ENCODE peak calls at places on chromosome 5, in ten cellular contexts. F is activated CD4-positive, alpha-beta memory T cell treated with anti-CD3 and anti-CD28 coated beads for 36 hours; E is epithelial cell of esophagus; J is NCI-H2107; A is ELR; L is psoas muscle; W is T-helper 1 cell; Z is activated gamma-delta T cell treated with Interleukin-2 at 50 U/mL for 16 hours; P is substantia nigra; S is astrocyte. D is an unnamed sample.

GRCh38 chr5:168612123-168612522 is 33.0 kb upstream of the PANK3 start:
- DNase-seq in F (no peak), E (peak), J (no peak), A (no peak), L (no peak), W (no peak), Z (no peak), P (no peak), S (peak), D (no peak)

GRCh38 chr5:756865-757345 is 27.6 kb downstream of the ZDHHC11B start:
- DNase-seq in F (no peak), E (no peak), J (no peak), A (no peak), L (peak), W (no peak), Z (no peak), P (no peak), S (no peak), D (no peak)

GRCh38 chr5:127519527-127519926 is 2.1 kb downstream of the PRRC1 start:
- DNase-seq in F (no peak), E (no peak), J (no peak), A (no peak), L (no peak), W (no peak), Z (no peak), P (no peak), S (no peak), D (no peak)

GRCh38 chr5:43973318-43973717 is 370.3 kb downstream of the NNT start:
- DNase-seq in F (no peak), E (peak), J (no peak), A (no peak), L (no peak), W (no peak), Z (no peak), P (no peak), S (no peak), D (no peak)

GRCh38 chr5:170752257-170753215 is 31.0 kb upstream of the GABRP start:
- DNase-seq in F (no peak), E (peak), J (no peak), A (no peak), L (no peak), W (no peak), Z (no peak), P (no peak), S (no peak), D (no peak)

GRCh38 chr5:139951296-139951924 is 91.7 kb downstream of the NRG2 start:
- DNase-seq in F (no peak), E (no peak), J (no peak), A (no peak), L (peak), W (no peak), Z (no peak), P (no peak), S (no peak), D (no peak)

GRCh38 chr5:150256416-150257064 is 33.0 kb downstream of the CAMK2A start:
- DNase-seq in F (no peak), E (no peak), J (no peak), A (no peak), L (no peak), W (no peak), Z (no peak), P (no peak), S (no peak), D (no peak)

GRCh38 chr5:181100121-181101015 is 30.6 kb downstream of the OR2V1 start:
- DNase-seq in F (no peak), E (no peak), J (no peak), A (peak), L (no peak), W (no peak), Z (no peak), P (no peak), S (no peak), D (no peak)

GRCh38 chr5:77679791-77680190 is 41.3 kb upstream of the OTP start:
- DNase-seq in F (no peak), E (peak), J (no peak), A (peak), L (no peak), W (no peak), Z (no peak), P (no peak), S (no peak), D (no peak)

GRCh38 chr5:84088996-84089395 is 295.7 kb downstream of the EDIL3 start:
- DNase-seq in F (no peak), E (peak), J (no peak), A (peak), L (no peak), W (no peak), Z (no peak), P (no peak), S (peak), D (no peak)

GRCh38 chr5:169142264-169142970 is 158.5 kb downstream of the SLIT3 start:
- DNase-seq in F (no peak), E (no peak), J (no peak), A (no peak), L (peak), W (no peak), Z (no peak), P (no peak), S (peak), D (no peak)

GRCh38 chr5:116084231-116084630 is 594 bp upstream of the COMMD10 start:
- DNase-seq in F (peak), E (peak), J (no peak), A (peak), L (no peak), W (peak), Z (no peak), P (no peak), S (peak), D (no peak)

GRCh38 chr5:142015781-142016533 is 3.1 kb upstream of the GNPDA1 start:
- DNase-seq in F (peak), E (peak), J (no peak), A (peak), L (no peak), W (peak), Z (peak), P (no peak), S (peak), D (no peak)

GRCh38 chr5:124744170-124744911 is 2.1 kb downstream of the ZNF608 start:
- DNase-seq in F (no peak), E (peak), J (no peak), A (no peak), L (peak), W (no peak), Z (no peak), P (peak), S (no peak), D (no peak)

GRCh38 chr5:118327389-118327788 is 661.0 kb downstream of the DTWD2 start:
- DNase-seq in F (no peak), E (no peak), J (no peak), A (no peak), L (no peak), W (no peak), Z (no peak), P (no peak), S (no peak), D (no peak)

GRCh38 chr5:36240779-36241635 is 718 bp downstream of the NADK2 start:
- DNase-seq in F (peak), E (peak), J (no peak), A (peak), L (peak), W (peak), Z (peak), P (peak), S (peak), D (peak)

GRCh38 chr5:27474054-27474323 is 435.6 kb upstream of the CDH9 start:
- DNase-seq in F (no peak), E (no peak), J (no peak), A (no peak), L (no peak), W (no peak), Z (no peak), P (no peak), S (no peak), D (no peak)

GRCh38 chr5:158546080-158546479 is 553.6 kb downstream of the EBF1 start:
- DNase-seq in F (no peak), E (no peak), J (no peak), A (no peak), L (no peak), W (no peak), Z (no peak), P (no peak), S (no peak), D (no peak)

GRCh38 chr5:97097348-97098220 is 44.8 kb downstream of the LIX1 start:
- DNase-seq in F (no peak), E (no peak), J (no peak), A (no peak), L (no peak), W (no peak), Z (no peak), P (no peak), S (no peak), D (no peak)

GRCh38 chr5:143205386-143205785 is 198.1 kb downstream of the NR3C1 start:
- DNase-seq in F (no peak), E (peak), J (no peak), A (peak), L (no peak), W (no peak), Z (no peak), P (no peak), S (peak), D (no peak)

GRCh38 chr5:126394211-126394828 is 28.9 kb upstream of the GRAMD2B start:
- DNase-seq in F (no peak), E (peak), J (no peak), A (no peak), L (no peak), W (no peak), Z (no peak), P (no peak), S (no peak), D (no peak)

D was measured in NCI-H1048.